ENCODE peak calls at places on chromosomes 4 and X, in ten cellular contexts. One of them, this sample, is unnamed.

GRCh38 chrX:2638279-2638678 is 52.8 kb upstream of the CD99 start:
- DNase-seq in GM13976: no peak
- DNase-seq in RPMI7951: no peak
- DNase-seq in T-helper 1 cell: peak; percentile 33
- DNase-seq in hepatocyte: no peak
- DNase-seq in stimulated activated naive CD8-positive, alpha-beta T cell treated with anti-CD3 and anti-CD28 coated beads, Interleukin-15, Interleukin-2, amounts not matched to agents 100 U/mL and 50 U/mL, for 24 hours: no peak
- DNase-seq in RWPE1: no peak
- DNase-seq in NCI-H2081: no peak
- DNase-seq in neural progenitor cell: no peak
- DNase-seq in left cardiac atrium: no peak
- DNase-seq in this sample: no peak

GRCh38 chrX:40922307-40922706 is 162.9 kb upstream of the USP9X start:
- DNase-seq in RPMI7951: peak; percentile 80
- DNase-seq in stimulated activated naive CD8-positive, alpha-beta T cell treated with anti-CD3 and anti-CD28 coated beads, Interleukin-15, Interleukin-2, amounts not matched to agents 100 U/mL and 50 U/mL, for 24 hours: no peak
- DNase-seq in T-helper 1 cell: no peak
- DNase-seq in GM13976: no peak
- DNase-seq in left cardiac atrium: no peak
- DNase-seq in RWPE1: peak; percentile 26
- DNase-seq in NCI-H2081: peak; percentile 5
- DNase-seq in neural progenitor cell: peak; percentile 68
- DNase-seq in hepatocyte: peak; percentile 61
- DNase-seq in this sample: no peak

GRCh38 chrX:51643377-51643776 is 24.7 kb upstream of the CENPVL3 start:
- DNase-seq in T-helper 1 cell: no peak
- DNase-seq in RWPE1: no peak
- DNase-seq in NCI-H2081: no peak
- DNase-seq in neural progenitor cell: no peak
- DNase-seq in left cardiac atrium: no peak
- DNase-seq in hepatocyte: no peak
- DNase-seq in GM13976: no peak
- DNase-seq in RPMI7951: no peak
- DNase-seq in stimulated activated naive CD8-positive, alpha-beta T cell treated with anti-CD3 and anti-CD28 coated beads, Interleukin-15, Interleukin-2, amounts not matched to agents 100 U/mL and 50 U/mL, for 24 hours: no peak
- DNase-seq in this sample: no peak

GRCh38 chrX:50071507-50071906 is 129.3 kb downstream of the AKAP4 start:
- DNase-seq in stimulated activated naive CD8-positive, alpha-beta T cell treated with anti-CD3 and anti-CD28 coated beads, Interleukin-15, Interleukin-2, amounts not matched to agents 100 U/mL and 50 U/mL, for 24 hours: no peak
- DNase-seq in left cardiac atrium: no peak
- DNase-seq in GM13976: no peak
- DNase-seq in hepatocyte: no peak
- DNase-seq in RPMI7951: no peak
- DNase-seq in neural progenitor cell: no peak
- DNase-seq in T-helper 1 cell: no peak
- DNase-seq in NCI-H2081: no peak
- DNase-seq in RWPE1: no peak
- DNase-seq in this sample: no peak

GRCh38 chr4:688695-689497 is at the start of gene SLC49A3:
- DNase-seq in left cardiac atrium: peak; percentile 66
- DNase-seq in T-helper 1 cell: no peak
- DNase-seq in neural progenitor cell: peak; percentile 45
- DNase-seq in GM13976: peak; percentile 69
- DNase-seq in RWPE1: no peak
- DNase-seq in hepatocyte: peak; percentile 53
- DNase-seq in stimulated activated naive CD8-positive, alpha-beta T cell treated with anti-CD3 and anti-CD28 coated beads, Interleukin-15, Interleukin-2, amounts not matched to agents 100 U/mL and 50 U/mL, for 24 hours: no peak
- DNase-seq in NCI-H2081: no peak
- DNase-seq in RPMI7951: no peak
- DNase-seq in this sample: no peak

GRCh38 chrX:74613350-74614192 is 853 bp downstream of the RLIM start:
- DNase-seq in stimulated activated naive CD8-positive, alpha-beta T cell treated with anti-CD3 and anti-CD28 coated beads, Interleukin-15, Interleukin-2, amounts not matched to agents 100 U/mL and 50 U/mL, for 24 hours: peak; percentile 11
- DNase-seq in hepatocyte: peak; percentile 20
- DNase-seq in GM13976: no peak
- DNase-seq in left cardiac atrium: peak; percentile 21
- DNase-seq in T-helper 1 cell: no peak
- DNase-seq in neural progenitor cell: peak; percentile 29
- DNase-seq in RPMI7951: peak; percentile 23
- DNase-seq in NCI-H2081: peak; percentile 36
- DNase-seq in RWPE1: peak; percentile 18
- DNase-seq in this sample: no peak

GRCh38 chr4:73676881-73677323 is 56.7 kb upstream of the RASSF6 start:
- DNase-seq in T-helper 1 cell: no peak
- DNase-seq in hepatocyte: peak; percentile 20
- DNase-seq in RPMI7951: peak; percentile 56
- DNase-seq in neural progenitor cell: no peak
- DNase-seq in RWPE1: peak; percentile 85
- DNase-seq in stimulated activated naive CD8-positive, alpha-beta T cell treated with anti-CD3 and anti-CD28 coated beads, Interleukin-15, Interleukin-2, amounts not matched to agents 100 U/mL and 50 U/mL, for 24 hours: no peak
- DNase-seq in GM13976: no peak
- DNase-seq in NCI-H2081: peak; percentile 78
- DNase-seq in left cardiac atrium: no peak
- DNase-seq in this sample: no peak

GRCh38 chr4:128349921-128350320 is 62.3 kb upstream of the PGRMC2 start:
- DNase-seq in RPMI7951: peak; percentile 39
- DNase-seq in hepatocyte: peak; percentile 47
- DNase-seq in RWPE1: no peak
- DNase-seq in left cardiac atrium: no peak
- DNase-seq in T-helper 1 cell: no peak
- DNase-seq in neural progenitor cell: no peak
- DNase-seq in NCI-H2081: no peak
- DNase-seq in stimulated activated naive CD8-positive, alpha-beta T cell treated with anti-CD3 and anti-CD28 coated beads, Interleukin-15, Interleukin-2, amounts not matched to agents 100 U/mL and 50 U/mL, for 24 hours: no peak
- DNase-seq in GM13976: no peak
- DNase-seq in this sample: no peak

GRCh38 chr4:2257361-2258001 is 4.4 kb downstream of the MXD4 start:
- DNase-seq in RPMI7951: no peak
- DNase-seq in left cardiac atrium: peak; percentile 20
- DNase-seq in hepatocyte: no peak
- DNase-seq in NCI-H2081: no peak
- DNase-seq in GM13976: no peak
- DNase-seq in RWPE1: no peak
- DNase-seq in T-helper 1 cell: no peak
- DNase-seq in neural progenitor cell: no peak
- DNase-seq in stimulated activated naive CD8-positive, alpha-beta T cell treated with anti-CD3 and anti-CD28 coated beads, Interleukin-15, Interleukin-2, amounts not matched to agents 100 U/mL and 50 U/mL, for 24 hours: peak; percentile 2
- DNase-seq in this sample: no peak

This sample was measured in neuronal stem cell.